ENCODE peak calls at places on chromosome 1, in nine cellular contexts. One of them, this sample, is unnamed. For H3K27me3, the result is how much of the 10 kb centered on the place peaks cover.

GRCh38 chr1:72094209-72094608 is 188.1 kb downstream of the NEGR1 start:
- DNase-seq in thyroid gland: no peak
- DNase-seq in heart left ventricle: no peak
- DNase-seq in body of pancreas: no peak
- DNase-seq in prostate gland: no peak
- DNase-seq in tibial nerve: no peak
- DNase-seq in esophagus muscularis mucosa: no peak
- DNase-seq in esophagus squamous epithelium: no peak
- DNase-seq in spleen: no peak
- DNase-seq in this sample: no peak

GRCh38 chr1:197783510-197783948 is 8.2 kb upstream of the DENND1B start:
- DNase-seq in thyroid gland: no peak
- DNase-seq in heart left ventricle: no peak
- DNase-seq in body of pancreas: no peak
- DNase-seq in prostate gland: peak
- DNase-seq in tibial nerve: no peak
- DNase-seq in esophagus muscularis mucosa: no peak
- DNase-seq in esophagus squamous epithelium: no peak
- DNase-seq in spleen: no peak
- DNase-seq in this sample: no peak

GRCh38 chr1:4937876-4938534 is 283.6 kb downstream of the AJAP1 start:
- DNase-seq in thyroid gland: no peak
- DNase-seq in heart left ventricle: no peak
- DNase-seq in body of pancreas: no peak
- DNase-seq in prostate gland: no peak
- DNase-seq in tibial nerve: no peak
- DNase-seq in esophagus muscularis mucosa: no peak
- DNase-seq in esophagus squamous epithelium: no peak
- DNase-seq in spleen: no peak
- DNase-seq in this sample: no peak

GRCh38 chr1:110483308-110483685 is 32.3 kb downstream of the PROK1 start:
- DNase-seq in thyroid gland: no peak
- DNase-seq in heart left ventricle: no peak
- DNase-seq in body of pancreas: no peak
- DNase-seq in prostate gland: no peak
- DNase-seq in tibial nerve: no peak
- DNase-seq in esophagus muscularis mucosa: no peak
- DNase-seq in esophagus squamous epithelium: no peak
- DNase-seq in spleen: no peak
- DNase-seq in this sample: no peak

GRCh38 chr1:230267338-230268065 is 158.6 kb downstream of the PGBD5 start:
- DNase-seq in thyroid gland: no peak
- DNase-seq in heart left ventricle: no peak
- DNase-seq in body of pancreas: peak
- DNase-seq in prostate gland: no peak
- DNase-seq in tibial nerve: no peak
- DNase-seq in esophagus muscularis mucosa: no peak
- DNase-seq in esophagus squamous epithelium: no peak
- DNase-seq in spleen: peak
- DNase-seq in this sample: peak

GRCh38 chr1:65681101-65681500 is 111.6 kb upstream of the PDE4B start:
- DNase-seq in thyroid gland: no peak
- DNase-seq in heart left ventricle: no peak
- DNase-seq in body of pancreas: no peak
- DNase-seq in prostate gland: no peak
- DNase-seq in tibial nerve: no peak
- DNase-seq in esophagus muscularis mucosa: no peak
- DNase-seq in esophagus squamous epithelium: no peak
- DNase-seq in spleen: no peak
- DNase-seq in this sample: no peak

GRCh38 chr1:172451002-172451443 is 7.2 kb upstream of the PIGC start:
- DNase-seq in thyroid gland: no peak
- DNase-seq in heart left ventricle: no peak
- DNase-seq in body of pancreas: peak
- DNase-seq in prostate gland: no peak
- DNase-seq in tibial nerve: no peak
- DNase-seq in esophagus muscularis mucosa: no peak
- DNase-seq in esophagus squamous epithelium: no peak
- DNase-seq in spleen: no peak
- DNase-seq in this sample: peak

GRCh38 chr1:212858461-212859265 is 588 bp downstream of the FLVCR1 start:
- DNase-seq in thyroid gland: peak
- DNase-seq in heart left ventricle: peak
- DNase-seq in body of pancreas: peak
- DNase-seq in prostate gland: peak
- DNase-seq in tibial nerve: no peak
- DNase-seq in esophagus muscularis mucosa: no peak
- DNase-seq in esophagus squamous epithelium: no peak
- DNase-seq in spleen: peak
- DNase-seq in this sample: peak

GRCh38 chr1:201898240-201898894 is 9.7 kb downstream of the SHISA4 start:
- DNase-seq in thyroid gland: no peak
- DNase-seq in heart left ventricle: no peak
- DNase-seq in body of pancreas: no peak
- DNase-seq in prostate gland: no peak
- DNase-seq in tibial nerve: no peak
- DNase-seq in esophagus muscularis mucosa: no peak
- DNase-seq in esophagus squamous epithelium: no peak
- DNase-seq in spleen: no peak
- DNase-seq in this sample: no peak

GRCh38 chr1:108182854-108183253 is 17.3 kb downstream of the SLC25A24 start:
- DNase-seq in thyroid gland: no peak
- DNase-seq in heart left ventricle: no peak
- DNase-seq in body of pancreas: no peak
- DNase-seq in prostate gland: no peak
- DNase-seq in tibial nerve: no peak
- DNase-seq in esophagus muscularis mucosa: no peak
- DNase-seq in esophagus squamous epithelium: no peak
- DNase-seq in spleen: no peak
- DNase-seq in this sample: no peak

GRCh38 chr1:47564570-47564969 is 126.7 kb downstream of the FOXD2 start:
- DNase-seq in thyroid gland: no peak
- DNase-seq in heart left ventricle: no peak
- DNase-seq in body of pancreas: no peak
- DNase-seq in prostate gland: no peak
- DNase-seq in tibial nerve: no peak
- DNase-seq in esophagus muscularis mucosa: no peak
- DNase-seq in esophagus squamous epithelium: no peak
- DNase-seq in spleen: peak
- DNase-seq in this sample: no peak

GRCh38 chr1:225253784-225254183 is 174.1 kb downstream of the LBR start:
- DNase-seq in thyroid gland: no peak
- DNase-seq in heart left ventricle: no peak
- DNase-seq in body of pancreas: no peak
- DNase-seq in prostate gland: no peak
- DNase-seq in tibial nerve: no peak
- DNase-seq in esophagus muscularis mucosa: no peak
- DNase-seq in esophagus squamous epithelium: no peak
- DNase-seq in spleen: no peak
- DNase-seq in this sample: no peak

GRCh38 chr1:107572674-107573205 is 392.2 kb downstream of the VAV3 start:
- DNase-seq in thyroid gland: no peak
- DNase-seq in heart left ventricle: no peak
- DNase-seq in body of pancreas: no peak
- DNase-seq in prostate gland: peak
- DNase-seq in tibial nerve: no peak
- DNase-seq in esophagus muscularis mucosa: no peak
- DNase-seq in esophagus squamous epithelium: no peak
- DNase-seq in spleen: no peak
- DNase-seq in this sample: no peak

GRCh38 chr1:221174598-221174997 is 295.4 kb downstream of the HLX start:
- DNase-seq in thyroid gland: peak
- DNase-seq in heart left ventricle: peak
- DNase-seq in body of pancreas: peak
- DNase-seq in prostate gland: no peak
- DNase-seq in tibial nerve: no peak
- DNase-seq in esophagus muscularis mucosa: no peak
- DNase-seq in esophagus squamous epithelium: no peak
- DNase-seq in spleen: peak
- DNase-seq in this sample: no peak

GRCh38 chr1:76066390-76066789 is 8.2 kb upstream of the ST6GALNAC3 start:
- DNase-seq in thyroid gland: no peak
- DNase-seq in heart left ventricle: no peak
- DNase-seq in body of pancreas: no peak
- DNase-seq in prostate gland: no peak
- DNase-seq in tibial nerve: no peak
- DNase-seq in esophagus muscularis mucosa: no peak
- DNase-seq in esophagus squamous epithelium: no peak
- DNase-seq in spleen: no peak
- DNase-seq in this sample: no peak

GRCh38 chr1:54475357-54476230 is 69.4 kb upstream of the SSBP3 start:
- DNase-seq in thyroid gland: peak
- DNase-seq in heart left ventricle: no peak
- DNase-seq in body of pancreas: no peak
- DNase-seq in prostate gland: no peak
- DNase-seq in tibial nerve: no peak
- DNase-seq in esophagus muscularis mucosa: no peak
- DNase-seq in esophagus squamous epithelium: no peak
- DNase-seq in spleen: peak
- DNase-seq in this sample: no peak

GRCh38 chr1:112974646-112975045 is 18.6 kb upstream of the SLC16A1 start:
- DNase-seq in thyroid gland: no peak
- DNase-seq in heart left ventricle: no peak
- DNase-seq in body of pancreas: no peak
- DNase-seq in prostate gland: no peak
- DNase-seq in tibial nerve: no peak
- DNase-seq in esophagus muscularis mucosa: no peak
- DNase-seq in esophagus squamous epithelium: no peak
- DNase-seq in spleen: no peak
- DNase-seq in this sample: no peak

GRCh38 chr1:16248603-16249534 is 11.9 kb upstream of the CPLANE2 start:
- DNase-seq in thyroid gland: peak
- DNase-seq in heart left ventricle: peak
- DNase-seq in body of pancreas: peak
- DNase-seq in prostate gland: peak
- DNase-seq in tibial nerve: peak
- DNase-seq in esophagus muscularis mucosa: no peak
- DNase-seq in esophagus squamous epithelium: no peak
- DNase-seq in spleen: no peak
- DNase-seq in this sample: peak

GRCh38 chr1:176696109-176696508 is 233.1 kb downstream of the PAPPA2 start:
- DNase-seq in thyroid gland: peak
- DNase-seq in heart left ventricle: no peak
- DNase-seq in body of pancreas: peak
- DNase-seq in prostate gland: peak
- DNase-seq in tibial nerve: no peak
- DNase-seq in esophagus muscularis mucosa: no peak
- DNase-seq in esophagus squamous epithelium: no peak
- DNase-seq in spleen: no peak
- DNase-seq in this sample: no peak

GRCh38 chr1:94382163-94382562 is 36.0 kb upstream of the ABCD3 start:
- DNase-seq in thyroid gland: peak
- DNase-seq in heart left ventricle: no peak
- DNase-seq in body of pancreas: peak
- DNase-seq in prostate gland: peak
- DNase-seq in tibial nerve: no peak
- DNase-seq in esophagus muscularis mucosa: peak
- DNase-seq in esophagus squamous epithelium: no peak
- DNase-seq in spleen: no peak
- DNase-seq in this sample: no peak
- H3K27ac ChIP-seq in thyroid gland: peak
- H3K27ac ChIP-seq in heart left ventricle: no peak
- H3K27ac ChIP-seq in body of pancreas: peak
- H3K27ac ChIP-seq in prostate gland: no peak
- H3K27ac ChIP-seq in tibial nerve: no peak
- H3K27ac ChIP-seq in esophagus muscularis mucosa: no peak
- H3K27ac ChIP-seq in esophagus squamous epithelium: peak
- H3K27ac ChIP-seq in spleen: no peak
- H3K27ac ChIP-seq in this sample: no peak

GRCh38 chr1:24413350-24414163 is at the start of gene STPG1:
- DNase-seq in thyroid gland: peak
- DNase-seq in heart left ventricle: peak
- DNase-seq in body of pancreas: peak
- DNase-seq in prostate gland: peak
- DNase-seq in tibial nerve: peak
- DNase-seq in esophagus muscularis mucosa: peak
- DNase-seq in esophagus squamous epithelium: peak
- DNase-seq in spleen: peak
- DNase-seq in this sample: peak
- TF ChIP-seq POLR2A in thyroid gland: peak
- TF ChIP-seq POLR2A in heart left ventricle: no peak
- TF ChIP-seq POLR2A in body of pancreas: peak
- TF ChIP-seq POLR2A in prostate gland: peak
- TF ChIP-seq POLR2A in tibial nerve: no peak
- TF ChIP-seq POLR2A in esophagus muscularis mucosa: no peak
- TF ChIP-seq POLR2A in esophagus squamous epithelium: no peak
- TF ChIP-seq POLR2A in spleen: no peak
- TF ChIP-seq POLR2A in this sample: peak

DNA sequence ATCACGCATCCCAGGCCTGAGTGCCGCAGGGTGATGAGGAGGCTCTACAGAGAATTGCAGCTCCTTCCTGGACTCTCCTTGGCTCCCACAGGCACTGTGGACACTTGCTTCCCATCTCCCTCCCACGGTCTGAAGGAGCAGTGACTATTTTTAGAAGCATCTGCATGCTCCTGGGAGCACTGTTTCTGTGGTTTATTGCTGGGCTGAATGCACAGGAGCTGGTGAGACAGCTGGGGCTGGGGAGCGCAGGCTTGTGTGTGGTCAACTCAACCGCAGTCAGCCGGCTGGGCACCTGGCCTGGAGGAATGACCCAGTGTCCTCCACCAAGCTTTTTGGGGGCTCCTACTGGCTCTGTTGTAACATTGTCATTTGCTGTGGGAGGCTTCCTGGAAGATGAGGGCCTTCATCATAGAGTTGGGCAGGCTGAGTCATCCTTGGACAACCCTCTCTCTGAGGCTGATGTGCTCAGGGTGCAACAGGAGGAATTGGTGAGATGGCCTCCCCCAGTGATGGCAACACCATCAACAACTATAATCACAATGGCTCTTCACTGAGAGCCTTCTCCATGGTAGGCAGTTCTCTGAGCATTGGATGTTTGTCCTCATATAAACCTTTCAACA is 1.7 kb downstream of the NFASC start:
- DNase-seq in thyroid gland: no peak
- DNase-seq in heart left ventricle: no peak
- DNase-seq in body of pancreas: no peak
- DNase-seq in prostate gland: no peak
- DNase-seq in tibial nerve: no peak
- DNase-seq in esophagus muscularis mucosa: no peak
- DNase-seq in esophagus squamous epithelium: no peak
- DNase-seq in spleen: no peak
- DNase-seq in this sample: no peak
- H3K27me3 ChIP-seq in thyroid gland: under half
- H3K27me3 ChIP-seq in heart left ventricle: under half
- H3K27me3 ChIP-seq in body of pancreas: under half
- H3K27me3 ChIP-seq in prostate gland: under half
- H3K27me3 ChIP-seq in tibial nerve: under half
- H3K27me3 ChIP-seq in esophagus muscularis mucosa: under half
- H3K27me3 ChIP-seq in esophagus squamous epithelium: under half
- H3K27me3 ChIP-seq in spleen: under half
- H3K27me3 ChIP-seq in this sample: under half

GRCh38 chr1:2393471-2393877 is 1.8 kb downstream of the RER1 start:
- DNase-seq in thyroid gland: no peak
- DNase-seq in heart left ventricle: no peak
- DNase-seq in body of pancreas: peak
- DNase-seq in prostate gland: no peak
- DNase-seq in tibial nerve: no peak
- DNase-seq in esophagus muscularis mucosa: no peak
- DNase-seq in esophagus squamous epithelium: no peak
- DNase-seq in spleen: no peak
- DNase-seq in this sample: peak
- H3K27ac ChIP-seq in thyroid gland: no peak
- H3K27ac ChIP-seq in heart left ventricle: no peak
- H3K27ac ChIP-seq in body of pancreas: peak
- H3K27ac ChIP-seq in prostate gland: no peak
- H3K27ac ChIP-seq in tibial nerve: no peak
- H3K27ac ChIP-seq in esophagus muscularis mucosa: no peak
- H3K27ac ChIP-seq in esophagus squamous epithelium: peak
- H3K27ac ChIP-seq in spleen: no peak
- H3K27ac ChIP-seq in this sample: peak

This sample was measured in Peyer's patch.